ENCODE peak calls at places on chromosomes 4 and X, in six cellular contexts. C is endothelial cell, N is kidney epithelial cell, K is ovary, F is spleen, B is IMR-90. T is an unnamed sample.

GRCh38 chrX:19670854-19671620 is 155.7 kb upstream of the MAP3K15 start:
- DNase-seq in B (peak), N (peak), F (no peak), C (no peak), K (no peak), T (no peak)

GRCh38 chrX:81120936-81121351 is 80.8 kb downstream of the HMGN5 start:
- DNase-seq in N (peak), K (peak), F (no peak), C (peak), B (peak), T (peak)

GRCh38 chr4:85909851-85910250 is 434.9 kb downstream of the ARHGAP24 start:
- DNase-seq in F (no peak), K (no peak), B (no peak), N (no peak), C (no peak), T (no peak)

GRCh38 chrX:96846841-96847240 is 36.9 kb upstream of the RPA4 start:
- DNase-seq in K (no peak), B (no peak), N (no peak), C (no peak), F (no peak), T (no peak)

GRCh38 chr4:180455226-180455625 is 1788.0 kb upstream of the TENM3 start:
- DNase-seq in K (no peak), F (no peak), N (no peak), B (no peak), C (no peak), T (no peak)

GRCh38 chr4:658031-658667 is 15.9 kb downstream of the ATP5ME start:
- DNase-seq in C (no peak), K (peak), B (no peak), F (peak), N (no peak), T (no peak)

GRCh38 chr4:110033994-110034393 is 121.3 kb downstream of the EGF start:
- DNase-seq in B (no peak), F (no peak), K (no peak), N (no peak), C (no peak), T (peak)

GRCh38 chr4:99790796-99791617 is 25.6 kb upstream of the DAPP1 start:
- DNase-seq in K (no peak), C (no peak), N (peak), F (no peak), B (no peak), T (no peak)

GRCh38 chr4:77177196-77177595 is 20.2 kb downstream of the CCNG2 start:
- DNase-seq in C (no peak), F (no peak), K (no peak), B (no peak), N (no peak), T (no peak)

GRCh38 chr4:145819246-145820181 is 119.1 kb downstream of the ZNF827 start:
- DNase-seq in K (no peak), C (no peak), B (no peak), F (no peak), N (no peak), T (no peak)
- TF ChIP-seq CTCF in K (no peak), C (no peak), B (no peak), F (no peak), N (no peak), T (no peak)

GRCh38 chrX:130728208-130728607 is 174.8 kb downstream of the ENOX2 start:
- DNase-seq in N (no peak), C (no peak), F (no peak), B (peak), K (no peak), T (no peak)
- TF ChIP-seq CTCF in N (no peak), C (no peak), F (no peak), B (no peak), K (no peak), T (no peak)

DNA sequence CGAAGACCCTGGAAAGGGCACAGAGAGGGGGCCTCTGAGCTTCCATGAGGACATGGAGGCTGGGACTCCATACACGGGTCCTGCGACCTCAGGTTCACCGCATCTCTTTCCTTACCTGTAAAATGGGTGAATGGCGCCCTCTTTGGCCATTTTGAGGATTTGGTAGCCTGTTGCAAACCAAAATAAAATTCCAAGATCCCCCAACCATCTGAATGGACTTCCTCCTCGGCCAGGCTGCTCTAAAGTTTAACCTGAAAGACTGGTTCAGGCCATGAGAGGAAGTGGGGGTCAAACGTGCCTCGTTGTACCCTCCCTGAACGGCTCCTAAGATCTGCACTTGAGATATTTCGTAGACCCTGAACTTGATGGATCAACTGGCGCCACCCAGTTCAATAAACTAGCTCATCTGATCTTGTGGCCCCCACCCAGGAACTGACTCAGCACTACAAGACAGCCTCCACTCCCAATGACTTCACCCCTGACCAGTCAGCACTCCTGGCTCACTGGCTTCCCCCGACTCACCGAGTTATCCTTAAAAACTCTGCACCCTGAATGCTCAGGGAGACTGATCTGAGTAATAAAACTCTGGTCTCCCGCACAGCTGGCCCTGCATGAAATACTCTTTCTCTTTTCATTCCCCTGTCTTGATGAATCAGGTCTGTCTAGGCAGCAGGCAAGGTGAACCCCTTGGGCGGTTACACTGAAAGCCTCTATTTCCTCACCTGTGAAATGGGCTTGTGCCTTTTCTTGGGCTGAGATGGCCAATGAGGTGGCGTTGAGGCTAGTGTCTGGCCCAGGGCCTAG is 32.9 kb upstream of the GPR78 start:
- DNase-seq in F (peak), K (no peak), C (peak), N (peak), B (peak), T (peak)
- TF ChIP-seq CTCF in F (peak), K (no peak), C (peak), N (peak), B (peak), T (peak)

GRCh38 chr4:136687118-136687517 is 845.2 kb downstream of the PCDH18 start:
- DNase-seq in B (no peak), C (no peak), N (no peak), F (peak), K (no peak), T (no peak)
- TF ChIP-seq CTCF in B (peak), C (no peak), N (no peak), F (no peak), K (no peak), T (no peak)

GRCh38 chr4:83191026-83191425 is 76.5 kb upstream of the PLAC8 start:
- DNase-seq in K (no peak), B (no peak), N (peak), F (no peak), C (no peak), T (no peak)

GRCh38 chr4:83195280-83195679 is 80.8 kb upstream of the PLAC8 start:
- DNase-seq in K (no peak), N (no peak), F (no peak), B (no peak), C (no peak), T (no peak)

GRCh38 chr4:83189631-83190136 is 75.2 kb upstream of the PLAC8 start:
- DNase-seq in C (no peak), N (no peak), B (no peak), F (no peak), K (no peak), T (no peak)
- TF ChIP-seq CTCF in C (no peak), N (no peak), B (no peak), F (no peak), K (no peak), T (no peak)

DNA sequence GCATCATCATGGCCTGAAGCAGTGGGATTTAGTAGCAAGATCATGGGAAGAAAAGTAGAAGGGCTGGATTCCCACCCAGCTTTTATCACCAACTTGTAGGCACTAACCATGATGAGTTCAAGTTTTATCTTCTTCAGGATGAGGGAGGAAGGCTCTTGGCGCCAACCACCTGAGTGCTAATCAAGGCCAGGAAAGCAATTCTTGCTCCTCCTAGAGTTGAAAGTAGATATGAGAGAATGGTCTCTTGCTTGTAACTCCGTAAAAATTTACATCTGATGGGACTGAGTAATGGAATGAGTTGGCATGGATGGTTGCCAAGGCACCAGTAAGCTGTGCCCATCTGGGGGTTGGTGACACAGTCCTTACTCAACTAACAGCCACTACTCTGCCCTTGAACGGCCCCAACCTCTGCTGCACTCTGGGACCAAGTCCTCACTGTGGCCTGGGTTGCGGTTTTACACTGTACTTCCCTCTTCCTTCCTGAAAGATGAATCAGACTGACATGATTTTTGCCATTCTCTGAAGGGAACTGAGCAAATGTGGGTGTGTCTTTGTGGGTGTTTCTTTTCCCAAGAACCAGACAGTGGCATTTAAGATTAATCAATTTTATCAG is 39.4 kb upstream of the NDP start:
- DNase-seq in F (peak), K (no peak), N (peak), C (no peak), B (peak), T (peak)
- TF ChIP-seq CTCF in F (peak), K (no peak), N (peak), C (no peak), B (no peak), T (no peak)

GRCh38 chr4:54658321-54659093 is 750 bp downstream of the KIT start:
- DNase-seq in N (no peak), F (peak), C (peak), K (peak), B (peak), T (peak)
- TF ChIP-seq CTCF in N (peak), F (no peak), C (no peak), K (peak), B (peak), T (peak)

GRCh38 chr4:175369087-175369486 is 443.0 kb downstream of the GPM6A start:
- DNase-seq in C (no peak), B (peak), F (no peak), N (peak), K (no peak), T (no peak)
- TF ChIP-seq CTCF in C (no peak), B (no peak), F (no peak), N (no peak), K (no peak), T (no peak)

T was measured in tibial artery.